ENCODE peak calls at places on chromosomes 11 and 22, in five cellular contexts. N, Z, B, F and Y are unnamed samples.

GRCh38 chr11:56740886-56741285 is 7.6 kb downstream of the OR9G4 start:
- DNase-seq in N (no peak), Z (no peak), B (no peak), F (no peak), Y (no peak)

GRCh38 chr22:30079952-30080533 is at the start of gene HORMAD2:
- DNase-seq in N (peak), Z (no peak), B (no peak), F (peak), Y (peak)

GRCh38 chr22:37850801-37851200 is 1.6 kb downstream of the EIF3L start:
- DNase-seq in N (no peak), Z (no peak), B (no peak), F (no peak), Y (no peak)

GRCh38 chr11:112871909-112872511 is 89.2 kb upstream of the NCAM1 start:
- DNase-seq in N (no peak), Z (no peak), B (no peak), F (no peak), Y (no peak)

GRCh38 chr11:89487016-89487415 is 4.2 kb downstream of the NOX4 start:
- DNase-seq in N (peak), Z (peak), B (no peak), F (no peak), Y (no peak)

GRCh38 chr11:122720482-122720881 is 65.0 kb downstream of the UBASH3B start:
- DNase-seq in N (peak), Z (no peak), B (no peak), F (no peak), Y (no peak)

GRCh38 chr11:6864436-6864835 is 1.6 kb downstream of the OR10A2 start:
- DNase-seq in N (peak), Z (peak), B (no peak), F (no peak), Y (no peak)

GRCh38 chr22:32080904-32081303 is 37.8 kb downstream of the SLC5A1 start:
- DNase-seq in N (peak), Z (peak), B (no peak), F (no peak), Y (no peak)

GRCh38 chr11:112212710-112213109 is 13.5 kb upstream of the PTS start:
- DNase-seq in N (no peak), Z (no peak), B (no peak), F (no peak), Y (no peak)

GRCh38 chr11:3055881-3056280 is 1.3 kb downstream of the CARS1 start:
- DNase-seq in N (no peak), Z (no peak), B (no peak), F (no peak), Y (no peak)

GRCh38 chr11:115157247-115157646 is 347.0 kb downstream of the CADM1 start:
- DNase-seq in N (no peak), Z (no peak), B (no peak), F (no peak), Y (no peak)

GRCh38 chr11:88709567-88709966 is 356.2 kb downstream of the GRM5 start:
- DNase-seq in N (no peak), Z (no peak), B (no peak), F (no peak), Y (no peak)

GRCh38 chr11:127345819-127346459 is 345.4 kb upstream of the KIRREL3 start:
- DNase-seq in N (peak), Z (peak), B (no peak), F (no peak), Y (no peak)

GRCh38 chr11:63769044-63769718 is 606 bp upstream of the ZFTA start:
- DNase-seq in N (peak), Z (no peak), B (no peak), F (peak), Y (peak)

GRCh38 chr11:121958978-121959340 is 157.1 kb downstream of the BLID start:
- DNase-seq in N (peak), Z (peak), B (no peak), F (no peak), Y (no peak)

GRCh38 chr11:72227316-72228228 is 3.0 kb downstream of the INPPL1 start:
- DNase-seq in N (peak), Z (peak), B (peak), F (peak), Y (no peak)

GRCh38 chr11:33685061-33685460 is 15.6 kb downstream of the C11orf91 start:
- DNase-seq in N (no peak), Z (peak), B (no peak), F (no peak), Y (no peak)

GRCh38 chr11:87425391-87425790 is 387.7 kb downstream of the TMEM135 start:
- DNase-seq in N (no peak), Z (peak), B (no peak), F (no peak), Y (no peak)

GRCh38 chr22:23784215-23784732 is 2.5 kb upstream of the SMARCB1 start:
- DNase-seq in N (peak), Z (peak), B (no peak), F (no peak), Y (no peak)

GRCh38 chr22:50683086-50683993 is 10.7 kb downstream of the SHANK3 start:
- DNase-seq in N (no peak), Z (no peak), B (no peak), F (no peak), Y (no peak)

GRCh38 chr11:123122341-123122740 is 60.4 kb upstream of the HSPA8 start:
- DNase-seq in N (peak), Z (peak), B (no peak), F (no peak), Y (no peak)

GRCh38 chr11:70786021-70786665 is 387.8 kb downstream of the CTTN start:
- DNase-seq in N (no peak), Z (no peak), B (no peak), F (no peak), Y (no peak)

GRCh38 chr11:95589893-95590612 is 199.5 kb downstream of the FAM76B start:
- DNase-seq in N (no peak), Z (no peak), B (no peak), F (no peak), Y (no peak)

GRCh38 chr22:30521368-30522156 is 16.1 kb upstream of the SEC14L4 start:
- DNase-seq in N (no peak), Z (no peak), B (no peak), F (no peak), Y (no peak)

GRCh38 chr11:60821827-60822599 is 19.9 kb upstream of the CCDC86 start:
- DNase-seq in N (no peak), Z (no peak), B (no peak), F (no peak), Y (no peak)

GRCh38 chr11:130705670-130706421 is 210.4 kb downstream of the SNX19 start:
- DNase-seq in N (peak), Z (no peak), B (no peak), F (no peak), Y (no peak)

GRCh38 chr11:117230286-117230961 is 1.4 kb downstream of the PCSK7 start:
- DNase-seq in N (peak), Z (peak), B (peak), F (no peak), Y (no peak)

GRCh38 chr22:33919591-33920501 is at the start of gene LARGE1:
- DNase-seq in N (peak), Z (peak), B (peak), F (peak), Y (peak)

GRCh38 chr22:37533995-37534394 is 14.8 kb upstream of the CARD10 start:
- DNase-seq in N (peak), Z (peak), B (no peak), F (no peak), Y (no peak)

GRCh38 chr22:20424937-20425587 is 12.6 kb downstream of the SCARF2 start:
- DNase-seq in N (no peak), Z (no peak), B (no peak), F (peak), Y (no peak)

GRCh38 chr22:47337161-47337621 is 574.7 kb downstream of the TBC1D22A start:
- DNase-seq in N (peak), Z (peak), B (no peak), F (no peak), Y (no peak)

GRCh38 chr11:16611395-16612233 is 126.8 kb upstream of the C11orf58 start:
- DNase-seq in N (no peak), Z (no peak), B (no peak), F (no peak), Y (no peak)

GRCh38 chr22:27230189-27230588 is 571.4 kb downstream of the MN1 start:
- DNase-seq in N (no peak), Z (no peak), B (no peak), F (no peak), Y (no peak)

GRCh38 chr22:28075260-28075981 is 156.4 kb upstream of the PITPNB start:
- DNase-seq in N (peak), Z (peak), B (no peak), F (no peak), Y (peak)

GRCh38 chr11:30735946-30736345 is 149.8 kb upstream of the MPPED2 start:
- DNase-seq in N (no peak), Z (no peak), B (no peak), F (no peak), Y (no peak)
- TF ChIP-seq CTCF in N (no peak), Z (no peak), B (no peak), F (no peak), Y (no peak)

GRCh38 chr11:79119491-79120284 is 321.1 kb downstream of the TENM4 start:
- DNase-seq in N (peak), Z (no peak), B (no peak), F (no peak), Y (no peak)
- H3K27ac ChIP-seq in N (no peak), Z (no peak), B (no peak), F (no peak), Y (no peak)

DNA sequence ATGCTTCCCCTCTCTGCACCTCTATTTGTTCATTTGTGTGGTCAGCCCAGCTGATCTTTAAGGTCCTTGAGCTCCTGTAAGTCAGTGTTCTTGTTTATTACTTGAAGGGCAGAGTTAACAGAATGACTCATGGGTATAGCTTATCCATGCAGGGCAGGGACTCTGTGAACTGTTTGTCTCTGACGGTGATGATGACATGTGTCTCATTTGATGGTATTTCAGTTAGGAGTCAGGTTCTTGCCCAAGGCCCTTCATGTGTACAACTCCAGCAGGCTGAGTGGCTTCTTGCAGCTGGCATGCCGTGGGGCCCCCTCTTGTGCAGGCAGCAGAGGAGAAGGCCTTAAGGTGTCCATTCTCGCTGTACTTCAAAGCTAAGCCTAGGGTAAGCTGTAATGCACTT is 165.1 kb downstream of the DBX1 start:
- DNase-seq in N (peak), Z (peak), B (no peak), F (no peak), Y (no peak)
- TF ChIP-seq CTCF in N (no peak), Z (no peak), B (no peak), F (no peak), Y (no peak)

GRCh38 chr22:24865508-24865907 is 59.5 kb downstream of the SGSM1 start:
- DNase-seq in N (no peak), Z (no peak), B (no peak), F (no peak), Y (no peak)
- H3K27ac ChIP-seq in N (no peak), Z (no peak), B (no peak), F (no peak), Y (no peak)

GRCh38 chr11:110250168-110250567 is 46.2 kb downstream of the RDX start:
- DNase-seq in N (no peak), Z (no peak), B (no peak), F (no peak), Y (no peak)

GRCh38 chr11:110251837-110252236 is 44.6 kb downstream of the RDX start:
- DNase-seq in N (peak), Z (peak), B (no peak), F (no peak), Y (no peak)

GRCh38 chr11:110243804-110244203 is 52.6 kb downstream of the RDX start:
- DNase-seq in N (no peak), Z (no peak), B (no peak), F (no peak), Y (no peak)

GRCh38 chr11:110253525-110253924 is 42.9 kb downstream of the RDX start:
- DNase-seq in N (no peak), Z (no peak), B (no peak), F (no peak), Y (no peak)

GRCh38 chr11:110249066-110249465 is 47.3 kb downstream of the RDX start:
- DNase-seq in N (no peak), Z (no peak), B (no peak), F (no peak), Y (no peak)
- TF ChIP-seq CTCF in N (peak), Z (peak), B (no peak), F (peak), Y (peak)

GRCh38 chr11:47541070-47541469 is 11.9 kb downstream of the CELF1 start:
- DNase-seq in N (no peak), Z (no peak), B (no peak), F (no peak), Y (no peak)

GRCh38 chr11:47536925-47537324 is 16.0 kb downstream of the CELF1 start:
- DNase-seq in N (no peak), Z (no peak), B (no peak), F (no peak), Y (no peak)

GRCh38 chr11:47538741-47539575 is 14.0 kb downstream of the CELF1 start:
- DNase-seq in N (peak), Z (no peak), B (no peak), F (no peak), Y (no peak)

GRCh38 chr11:47534707-47535251 is 18.2 kb downstream of the CELF1 start:
- DNase-seq in N (no peak), Z (no peak), B (no peak), F (no peak), Y (no peak)

GRCh38 chr11:47539681-47540039 is 13.3 kb downstream of the CELF1 start:
- DNase-seq in N (no peak), Z (no peak), B (no peak), F (no peak), Y (no peak)
- H3K27ac ChIP-seq in N (peak), Z (no peak), B (no peak), F (peak), Y (no peak)

DNA sequence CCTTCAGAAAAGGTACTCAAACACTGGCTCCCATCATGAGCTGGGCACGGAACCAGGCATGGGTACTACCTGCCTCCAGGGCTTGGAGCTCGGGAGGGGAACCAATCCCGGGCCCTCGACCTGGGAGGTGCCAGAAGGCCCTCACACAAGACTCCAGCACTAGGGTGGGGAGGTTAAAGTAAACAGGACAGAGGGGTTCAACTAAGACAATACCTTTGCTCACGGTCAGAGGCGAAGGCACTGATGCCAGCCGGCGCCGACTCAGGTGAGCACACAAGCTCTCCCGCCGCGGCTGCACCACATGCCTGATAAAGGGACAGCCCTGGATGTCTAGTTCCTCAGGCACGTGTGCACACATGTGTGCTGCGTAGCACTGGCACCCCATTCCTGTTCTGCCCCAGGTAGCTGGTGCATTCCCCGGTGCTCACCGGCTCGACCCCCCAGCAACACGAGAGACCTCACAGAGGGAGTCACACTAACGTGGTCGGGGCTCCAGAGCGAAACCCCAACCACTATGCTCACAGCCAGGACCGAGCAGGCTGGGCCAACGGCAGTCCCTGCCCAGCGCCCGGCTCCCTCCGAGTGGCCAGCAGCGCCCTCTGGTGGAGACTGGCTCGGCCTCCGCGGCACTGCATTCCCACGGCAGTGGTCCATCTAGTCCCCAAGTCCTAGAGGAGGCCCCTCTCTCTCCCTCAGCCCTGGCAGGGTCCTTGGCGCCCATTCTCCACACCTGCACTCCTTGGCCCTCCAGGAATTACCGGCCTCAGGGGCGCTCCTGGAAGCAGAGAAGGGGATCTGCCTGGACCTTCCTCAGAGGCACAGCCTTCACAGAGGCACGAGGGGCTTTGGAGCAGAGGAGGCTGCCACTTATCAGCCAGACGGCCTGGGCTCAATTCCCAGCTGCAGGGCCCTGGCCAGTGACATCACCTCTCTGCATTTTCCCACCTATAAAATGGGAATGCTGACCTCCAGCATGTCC is 28.8 kb upstream of the MOB2 start:
- DNase-seq in N (peak), Z (peak), B (no peak), F (peak), Y (peak)
- TF ChIP-seq CTCF in N (peak), Z (peak), B (peak), F (peak), Y (peak)

DNA sequence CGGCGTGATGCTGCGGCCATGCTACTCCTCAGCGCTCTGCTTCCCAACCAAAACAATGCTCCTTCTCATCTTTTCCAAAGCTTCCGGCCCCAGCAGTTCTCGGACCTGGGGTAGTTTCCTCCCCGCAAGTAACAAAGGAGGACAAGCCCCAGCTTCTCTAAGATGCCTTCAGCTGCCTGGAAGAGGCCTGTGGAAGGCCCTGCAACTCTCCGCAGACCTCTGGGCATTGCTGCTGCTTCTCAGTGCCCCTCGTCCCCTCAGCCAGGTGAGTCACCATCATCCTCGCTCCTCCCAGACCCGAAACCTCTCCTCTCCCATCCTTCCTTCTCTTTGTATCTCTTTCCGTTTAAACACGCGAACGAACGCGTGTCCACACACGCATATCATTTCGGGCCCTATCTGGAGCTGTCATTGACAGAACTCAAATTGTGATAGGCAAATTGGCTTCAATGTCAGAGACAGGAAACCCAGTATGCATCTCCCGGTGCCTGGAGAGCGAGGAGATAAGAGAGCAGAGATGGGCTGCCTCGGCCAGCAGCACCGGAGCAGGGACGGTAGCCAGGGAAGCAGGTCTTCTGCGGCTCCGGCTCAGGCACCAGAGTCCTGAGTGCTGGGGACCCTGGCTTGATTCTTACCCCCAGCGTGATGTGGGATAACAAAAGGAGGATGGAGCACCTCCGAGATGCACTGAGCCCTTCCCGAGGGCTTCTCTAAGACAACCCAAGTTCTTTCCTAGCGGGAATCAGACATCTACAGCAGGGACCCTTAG is 22.0 kb upstream of the JAM3 start:
- DNase-seq in N (no peak), Z (no peak), B (no peak), F (peak), Y (no peak)
- H3K27ac ChIP-seq in N (peak), Z (peak), B (peak), F (peak), Y (peak)

GRCh38 chr11:22778642-22779041 is 51.0 kb downstream of the SVIP start:
- DNase-seq in N (no peak), Z (no peak), B (no peak), F (no peak), Y (no peak)
- TF ChIP-seq CTCF in N (no peak), Z (no peak), B (no peak), F (no peak), Y (no peak)

DNA sequence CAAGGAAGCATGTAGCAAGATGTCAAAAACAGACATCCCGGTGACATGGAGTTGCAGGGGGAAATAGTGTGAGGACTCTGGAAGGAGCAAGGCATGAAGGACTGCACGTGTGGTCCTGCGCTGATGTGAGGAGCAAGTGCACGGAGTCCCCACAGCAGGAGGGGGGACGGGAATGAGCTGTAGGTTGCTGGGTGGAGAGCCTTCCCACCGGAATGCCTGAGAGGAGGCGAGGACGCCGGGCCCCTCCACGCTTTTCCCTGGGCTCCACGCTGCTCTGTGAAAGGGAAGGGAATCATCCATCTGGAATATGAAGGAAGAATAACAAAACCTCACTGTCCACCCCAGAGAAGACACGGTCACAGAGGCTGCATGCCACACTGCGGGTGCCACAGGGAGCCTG is 23.6 kb upstream of the EFCAB6 start:
- DNase-seq in N (no peak), Z (no peak), B (no peak), F (no peak), Y (peak)
- H3K27ac ChIP-seq in N (no peak), Z (no peak), B (no peak), F (no peak), Y (no peak)